ENCODE peak calls at places on chromosomes 3 and 15, in seven cellular contexts. R, G, Q, C, D, I and U are unnamed samples.

GRCh38 chr3:56064684-56065083 is 403.6 kb downstream of the ERC2 start:
- DNase-seq in C (no peak), D (no peak), I (no peak), R (no peak), G (no peak), Q (no peak), U (no peak)

GRCh38 chr15:91706366-91707032 is 147.0 kb upstream of the SLCO3A1 start:
- DNase-seq in R (peak), I (peak), G (peak), C (peak), Q (peak), D (peak), U (peak)

GRCh38 chr3:126345231-126345630 is 12.0 kb downstream of the KLF15 start:
- DNase-seq in Q (no peak), G (no peak), C (no peak), R (no peak), D (no peak), I (no peak), U (no peak)

GRCh38 chr3:10602769-10603768 is 97.7 kb upstream of the ATP2B2 start:
- DNase-seq in R (no peak), G (no peak), Q (no peak), I (peak), D (peak), C (no peak), U (peak)

GRCh38 chr3:19425825-19426224 is 277.5 kb downstream of the KCNH8 start:
- DNase-seq in R (no peak), D (no peak), C (no peak), G (no peak), Q (no peak), I (no peak), U (no peak)

GRCh38 chr3:167057586-167057985 is 322.5 kb downstream of the ZBBX start:
- DNase-seq in D (no peak), C (no peak), R (no peak), I (no peak), Q (no peak), G (no peak), U (no peak)

GRCh38 chr3:170584585-170585007 is 1.3 kb downstream of the SLC7A14 start:
- DNase-seq in R (peak), Q (no peak), G (peak), D (no peak), C (no peak), I (peak), U (peak)

GRCh38 chr3:38987456-38987855 is 64.3 kb downstream of the SCN11A start:
- DNase-seq in R (no peak), I (no peak), Q (no peak), C (no peak), D (no peak), G (no peak), U (no peak)

GRCh38 chr3:43036621-43037331 is 57.7 kb downstream of the GASK1A start:
- DNase-seq in C (no peak), D (no peak), Q (no peak), I (no peak), G (no peak), R (no peak), U (no peak)

GRCh38 chr3:104521606-104522336 is 844.9 kb upstream of the ALCAM start:
- DNase-seq in G (no peak), C (no peak), I (no peak), R (no peak), Q (no peak), D (no peak), U (peak)

GRCh38 chr15:47184405-47185221 is 532.7 kb upstream of the SEMA6D start:
- DNase-seq in R (no peak), I (peak), G (peak), C (no peak), Q (no peak), D (no peak), U (no peak)

GRCh38 chr3:109863701-109864100 is 526.4 kb upstream of the DPPA4 start:
- DNase-seq in I (no peak), D (no peak), G (no peak), Q (no peak), C (no peak), R (no peak), U (no peak)

GRCh38 chr3:32897981-32898623 is 53.3 kb upstream of the CCR4 start:
- DNase-seq in C (no peak), R (no peak), G (no peak), Q (no peak), I (no peak), D (no peak), U (no peak)

GRCh38 chr15:62647195-62647865 is 395.2 kb upstream of the TPM1 start:
- DNase-seq in R (peak), I (no peak), D (no peak), C (peak), Q (no peak), G (peak), U (no peak)

GRCh38 chr3:135310317-135310716 is 515.3 kb downstream of the EPHB1 start:
- DNase-seq in R (no peak), I (no peak), C (no peak), D (no peak), Q (no peak), G (no peak), U (peak)

GRCh38 chr3:15634671-15635661 is 33.4 kb downstream of the BTD start:
- DNase-seq in I (no peak), D (no peak), Q (peak), G (peak), R (peak), C (peak), U (no peak)

GRCh38 chr3:38577089-38578080 is 72.1 kb downstream of the SCN5A start:
- DNase-seq in I (no peak), D (no peak), R (no peak), Q (no peak), C (no peak), G (no peak), U (no peak)

GRCh38 chr3:143063018-143063417 is 56.6 kb upstream of the CHST2 start:
- DNase-seq in C (peak), Q (no peak), I (no peak), D (no peak), R (no peak), G (no peak), U (no peak)

GRCh38 chr3:171374260-171374659 is 85.9 kb downstream of the TNIK start:
- DNase-seq in C (no peak), D (no peak), I (peak), G (no peak), Q (no peak), R (no peak), U (no peak)

GRCh38 chr3:157491136-157491535 is 12.1 kb downstream of the VEPH1 start:
- DNase-seq in R (no peak), D (no peak), G (no peak), C (no peak), Q (no peak), I (no peak), U (no peak)

GRCh38 chr15:84827246-84827645 is 10.1 kb downstream of the ALPK3 start:
- DNase-seq in C (no peak), R (no peak), Q (no peak), G (no peak), I (no peak), D (no peak), U (no peak)

GRCh38 chr3:191328383-191328962 is 721 bp upstream of the CCDC50 start:
- DNase-seq in C (no peak), I (no peak), G (no peak), Q (no peak), R (no peak), D (no peak), U (no peak)

GRCh38 chr15:101426761-101427333 is 62.7 kb downstream of the PCSK6 start:
- DNase-seq in G (no peak), I (no peak), Q (no peak), D (no peak), R (no peak), C (no peak), U (no peak)

GRCh38 chr3:54964081-54964480 is 36.2 kb upstream of the LRTM1 start:
- DNase-seq in C (no peak), R (no peak), D (no peak), I (no peak), G (no peak), Q (no peak), U (no peak)

GRCh38 chr3:127786358-127787070 is 35.8 kb downstream of the MGLL start:
- DNase-seq in C (peak), Q (no peak), R (peak), I (peak), G (peak), D (no peak), U (no peak)

GRCh38 chr3:187949093-187949820 is 204.0 kb upstream of the BCL6 start:
- DNase-seq in D (no peak), G (no peak), Q (no peak), C (no peak), I (no peak), R (no peak), U (no peak)

GRCh38 chr3:76501315-76501714 is 538.6 kb upstream of the ROBO2 start:
- DNase-seq in I (no peak), D (no peak), G (no peak), R (no peak), C (no peak), Q (no peak), U (no peak)

GRCh38 chr3:9497821-9498565 is 55.6 kb downstream of the LHFPL4 start:
- DNase-seq in I (no peak), G (no peak), C (no peak), Q (no peak), R (no peak), D (no peak), U (no peak)

GRCh38 chr3:127011270-127011992 is 28.5 kb downstream of the PLXNA1 start:
- DNase-seq in D (no peak), G (no peak), Q (peak), R (peak), I (no peak), C (no peak), U (no peak)

DNA sequence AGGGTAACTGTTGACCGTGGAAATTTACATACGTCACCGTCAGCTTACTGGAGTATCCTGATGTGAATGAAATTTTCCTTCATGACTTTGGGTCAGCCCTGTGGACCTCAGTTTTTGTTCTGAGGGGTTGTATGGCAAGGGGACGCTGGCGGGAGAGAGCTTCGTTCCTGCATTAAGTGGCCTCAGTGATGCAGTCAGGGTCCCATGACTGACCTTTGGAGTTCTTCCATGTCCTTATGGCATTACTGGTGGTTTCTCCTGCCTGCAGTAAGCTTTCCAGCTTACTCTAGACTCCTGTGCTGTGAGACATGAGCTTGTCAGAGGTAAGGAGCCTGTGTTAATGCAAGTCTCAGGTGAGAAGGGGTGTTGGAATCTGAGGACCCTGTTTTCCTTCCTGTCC is 1.8 kb downstream of the CD276 start:
- DNase-seq in R (no peak), Q (no peak), D (no peak), I (no peak), G (no peak), C (no peak), U (no peak)
- H3K4me3 ChIP-seq in R (peak), Q (peak), D (no peak), I (peak), G (no peak), C (peak), U (no peak)

GRCh38 chr15:72230197-72231065 is 559 bp downstream of the PKM start:
- DNase-seq in Q (peak), C (no peak), D (peak), G (peak), R (peak), I (peak), U (peak)

GRCh38 chr15:72229076-72229946 is 1.7 kb downstream of the PKM start:
- DNase-seq in D (peak), R (peak), Q (no peak), I (peak), G (peak), C (no peak), U (peak)

GRCh38 chr15:72229947-72230196 is 1.1 kb downstream of the PKM start:
- DNase-seq in D (no peak), R (no peak), I (no peak), C (no peak), Q (no peak), G (no peak), U (no peak)

GRCh38 chr15:72227720-72228119 is 3.3 kb downstream of the PKM start:
- DNase-seq in I (no peak), D (no peak), G (no peak), Q (no peak), C (no peak), R (no peak), U (no peak)

GRCh38 chr15:72227192-72227586 is 3.8 kb downstream of the PKM start:
- DNase-seq in Q (peak), C (no peak), D (no peak), I (no peak), G (no peak), R (peak), U (peak)
- H3K4me3 ChIP-seq in Q (peak), C (peak), D (peak), I (peak), G (no peak), R (peak), U (peak)

GRCh38 chr3:69740103-69741021 is 1.1 kb downstream of the MITF start:
- DNase-seq in R (no peak), G (no peak), Q (no peak), I (peak), D (no peak), C (no peak), U (peak)
- H3K4me3 ChIP-seq in R (peak), G (peak), Q (peak), I (peak), D (no peak), C (peak), U (peak)

GRCh38 chr3:71547254-71548198 is 36.0 kb downstream of the FOXP1 start:
- DNase-seq in C (no peak), D (no peak), G (no peak), R (no peak), Q (no peak), I (no peak), U (no peak)

GRCh38 chr3:71545330-71545729 is 38.2 kb downstream of the FOXP1 start:
- DNase-seq in I (no peak), C (no peak), G (no peak), Q (no peak), D (no peak), R (no peak), U (no peak)

GRCh38 chr3:71548995-71549394 is 34.5 kb downstream of the FOXP1 start:
- DNase-seq in R (no peak), I (no peak), C (no peak), Q (no peak), G (no peak), D (no peak), U (no peak)

GRCh38 chr3:71549948-71550347 is 33.6 kb downstream of the FOXP1 start:
- DNase-seq in D (no peak), C (no peak), Q (no peak), I (no peak), G (no peak), R (no peak), U (no peak)

GRCh38 chr3:71546781-71547180 is 36.7 kb downstream of the FOXP1 start:
- DNase-seq in D (no peak), R (no peak), C (no peak), Q (no peak), G (no peak), I (no peak), U (no peak)
- H3K4me3 ChIP-seq in D (no peak), R (no peak), C (no peak), Q (no peak), G (no peak), I (no peak), U (no peak)